ENCODE peak calls at places on chromosomes 12 and 14, in eight cellular contexts. Q, B, F, N, T, R, H and K are unnamed samples.

GRCh38 chr14:35335388-35336092 is 43.4 kb downstream of the PSMA6 start:
- ATAC-seq in Q (no peak), B (peak), F (peak), N (no peak), T (peak), R (peak), H (no peak), K (no peak)

GRCh38 chr12:54859502-54859901 is 5.2 kb downstream of the MUCL1 start:
- ATAC-seq in Q (no peak), B (no peak), F (no peak), N (no peak), T (no peak), R (no peak), H (no peak), K (no peak)

GRCh38 chr12:26940820-26941219 is 2.5 kb downstream of the FGFR1OP2 start:
- ATAC-seq in Q (no peak), B (no peak), F (no peak), N (peak), T (no peak), R (no peak), H (no peak), K (no peak)

GRCh38 chr12:113221997-113222729 is 899 bp downstream of the TPCN1 start:
- ATAC-seq in Q (no peak), B (no peak), F (no peak), N (no peak), T (peak), R (no peak), H (no peak), K (no peak)

GRCh38 chr12:71230542-71230941 is 72.7 kb upstream of the TSPAN8 start:
- ATAC-seq in Q (no peak), B (no peak), F (no peak), N (no peak), T (no peak), R (no peak), H (no peak), K (no peak)

GRCh38 chr14:70782361-70782760 is 27.0 kb downstream of the MAP3K9 start:
- ATAC-seq in Q (peak), B (peak), F (no peak), N (no peak), T (no peak), R (no peak), H (no peak), K (no peak)

GRCh38 chr12:103698752-103699540 is 111.9 kb downstream of the STAB2 start:
- ATAC-seq in Q (peak), B (peak), F (no peak), N (no peak), T (no peak), R (no peak), H (peak), K (peak)

GRCh38 chr14:79602742-79603141 is 608.6 kb downstream of the DIO2 start:
- ATAC-seq in Q (no peak), B (no peak), F (peak), N (no peak), T (no peak), R (no peak), H (no peak), K (no peak)

GRCh38 chr12:108495054-108495453 is 20.0 kb upstream of the FICD start:
- ATAC-seq in Q (no peak), B (peak), F (no peak), N (no peak), T (peak), R (no peak), H (no peak), K (no peak)

GRCh38 chr12:53425515-53426150 is 2.0 kb downstream of the AMHR2 start:
- ATAC-seq in Q (no peak), B (no peak), F (peak), N (no peak), T (peak), R (no peak), H (no peak), K (no peak)

GRCh38 chr12:26088999-26089398 is 35.8 kb downstream of the BHLHE41 start:
- ATAC-seq in Q (peak), B (no peak), F (no peak), N (no peak), T (no peak), R (no peak), H (no peak), K (no peak)

GRCh38 chr12:34124608-34125007 is 102.3 kb downstream of the ALG10 start:
- ATAC-seq in Q (no peak), B (no peak), F (no peak), N (no peak), T (no peak), R (no peak), H (no peak), K (no peak)

GRCh38 chr14:101880016-101880297 is 84.4 kb upstream of the DYNC1H1 start:
- ATAC-seq in Q (no peak), B (no peak), F (no peak), N (no peak), T (no peak), R (no peak), H (no peak), K (no peak)

GRCh38 chr12:76720068-76720467 is 43.8 kb upstream of the ZDHHC17 start:
- ATAC-seq in Q (no peak), B (peak), F (no peak), N (no peak), T (no peak), R (no peak), H (no peak), K (no peak)

GRCh38 chr12:52514471-52515318 is 5.5 kb downstream of the KRT5 start:
- ATAC-seq in Q (no peak), B (no peak), F (no peak), N (no peak), T (no peak), R (no peak), H (no peak), K (no peak)

GRCh38 chr12:10369557-10370150 is 20.2 kb downstream of the KLRK1 start:
- ATAC-seq in Q (no peak), B (no peak), F (no peak), N (peak), T (no peak), R (no peak), H (no peak), K (no peak)

GRCh38 chr12:28184378-28184777 is 5.9 kb upstream of the CCDC91 start:
- ATAC-seq in Q (no peak), B (no peak), F (no peak), N (no peak), T (no peak), R (no peak), H (no peak), K (no peak)

GRCh38 chr12:83739602-83740001 is 1052.9 kb downstream of the TMTC2 start:
- ATAC-seq in Q (no peak), B (no peak), F (no peak), N (no peak), T (no peak), R (no peak), H (peak), K (no peak)

GRCh38 chr14:90788031-90788430 is 28.2 kb downstream of the TTC7B start:
- ATAC-seq in Q (peak), B (no peak), F (no peak), N (no peak), T (peak), R (no peak), H (peak), K (peak)

GRCh38 chr12:130041983-130042812 is 120.1 kb upstream of the FZD10 start:
- ATAC-seq in Q (peak), B (peak), F (peak), N (no peak), T (peak), R (no peak), H (no peak), K (no peak)

GRCh38 chr12:54287316-54288157 is 7.0 kb downstream of the HNRNPA1 start:
- ATAC-seq in Q (no peak), B (peak), F (no peak), N (no peak), T (no peak), R (peak), H (no peak), K (no peak)

GRCh38 chr12:32946504-32947131 is 50.0 kb upstream of the PKP2 start:
- ATAC-seq in Q (no peak), B (no peak), F (no peak), N (no peak), T (no peak), R (no peak), H (no peak), K (no peak)

GRCh38 chr12:96343347-96343954 is 56.8 kb downstream of the CDK17 start:
- ATAC-seq in Q (no peak), B (no peak), F (no peak), N (peak), T (no peak), R (no peak), H (no peak), K (no peak)

GRCh38 chr14:40413146-40413545 is 980.9 kb upstream of the FBXO33 start:
- ATAC-seq in Q (no peak), B (no peak), F (no peak), N (no peak), T (no peak), R (no peak), H (no peak), K (no peak)

DNA sequence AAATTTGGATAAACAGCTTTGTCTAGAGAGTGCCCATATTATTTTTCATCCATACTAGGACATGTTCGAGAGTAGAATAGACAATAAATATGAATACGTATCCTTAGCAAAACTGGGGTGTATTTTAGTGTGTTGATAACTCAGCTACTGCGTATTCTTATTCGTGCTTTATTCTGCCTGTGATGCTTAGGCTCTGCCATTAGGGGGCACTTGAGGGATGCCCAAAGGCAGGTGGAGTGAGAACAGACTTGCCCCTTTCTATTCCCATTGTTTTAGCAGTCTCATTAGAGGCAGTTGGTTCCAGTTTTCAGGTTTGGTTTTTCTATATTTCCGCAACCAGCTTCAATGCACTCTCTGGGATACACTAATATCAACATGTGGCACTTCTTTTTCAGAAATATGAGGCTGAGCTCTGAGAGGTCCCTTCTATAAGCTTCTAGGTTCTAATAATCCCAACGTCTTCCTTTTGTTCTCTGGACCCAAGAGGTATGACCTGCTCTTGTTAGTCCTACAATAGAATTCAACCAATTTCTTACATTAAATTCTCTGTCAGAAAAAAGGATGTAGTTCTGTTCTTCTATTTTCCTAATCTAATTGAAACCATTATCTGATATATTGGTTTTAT is 985.7 kb upstream of the FBXO33 start:
- ATAC-seq in Q (peak), B (no peak), F (peak), N (no peak), T (peak), R (no peak), H (no peak), K (no peak)
- TF ChIP-seq CTCF in Q (peak), B (peak), F (peak), N (peak), T (peak), R (peak), H (peak), K (peak)

DNA sequence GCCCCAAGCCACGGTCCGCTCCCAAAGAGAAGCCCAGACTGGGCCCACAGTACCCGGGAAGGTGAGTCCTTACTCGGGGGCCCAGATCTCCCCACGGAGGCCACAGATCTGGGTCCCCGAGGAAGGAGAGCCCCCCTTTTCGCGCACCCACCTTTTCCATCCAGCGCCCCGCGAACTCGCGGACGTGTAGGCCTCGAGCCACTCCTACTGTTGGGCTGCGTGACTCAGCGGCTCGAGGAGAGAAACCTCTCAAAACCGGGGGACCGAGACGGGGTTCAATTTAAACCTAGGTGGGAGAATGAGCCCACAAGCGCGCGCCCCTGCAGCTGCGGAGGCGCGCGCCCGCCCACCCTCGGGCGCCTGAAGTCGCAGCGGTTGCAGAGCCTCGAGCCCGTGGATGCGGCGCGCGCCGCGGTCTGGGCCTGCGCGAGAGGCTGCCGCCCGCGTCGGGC is 6.3 kb downstream of the SIX6 start:
- ATAC-seq in Q (no peak), B (no peak), F (no peak), N (no peak), T (no peak), R (no peak), H (no peak), K (no peak)
- TF ChIP-seq CTCF in Q (peak), B (no peak), F (no peak), N (no peak), T (no peak), R (no peak), H (peak), K (no peak)

GRCh38 chr12:2959508-2960431 is 573 bp downstream of the TEAD4 start:
- ATAC-seq in Q (peak), B (peak), F (peak), N (no peak), T (peak), R (peak), H (peak), K (peak)

GRCh38 chr12:2959194-2959507 is at the start of gene TEAD4:
- ATAC-seq in Q (peak), B (peak), F (peak), N (no peak), T (peak), R (peak), H (peak), K (peak)

GRCh38 chr12:2958432-2959193 is 584 bp upstream of the TEAD4 start:
- ATAC-seq in Q (peak), B (peak), F (peak), N (no peak), T (peak), R (peak), H (peak), K (peak)

GRCh38 chr12:2955888-2956287 is 3.3 kb upstream of the TEAD4 start:
- ATAC-seq in Q (no peak), B (no peak), F (no peak), N (no peak), T (no peak), R (no peak), H (no peak), K (no peak)

GRCh38 chr12:2957816-2958431 is 1.3 kb upstream of the TEAD4 start:
- ATAC-seq in Q (no peak), B (peak), F (no peak), N (no peak), T (no peak), R (no peak), H (no peak), K (no peak)
- TF ChIP-seq CTCF in Q (no peak), B (no peak), F (no peak), N (no peak), T (no peak), R (no peak), H (no peak), K (no peak)

DNA sequence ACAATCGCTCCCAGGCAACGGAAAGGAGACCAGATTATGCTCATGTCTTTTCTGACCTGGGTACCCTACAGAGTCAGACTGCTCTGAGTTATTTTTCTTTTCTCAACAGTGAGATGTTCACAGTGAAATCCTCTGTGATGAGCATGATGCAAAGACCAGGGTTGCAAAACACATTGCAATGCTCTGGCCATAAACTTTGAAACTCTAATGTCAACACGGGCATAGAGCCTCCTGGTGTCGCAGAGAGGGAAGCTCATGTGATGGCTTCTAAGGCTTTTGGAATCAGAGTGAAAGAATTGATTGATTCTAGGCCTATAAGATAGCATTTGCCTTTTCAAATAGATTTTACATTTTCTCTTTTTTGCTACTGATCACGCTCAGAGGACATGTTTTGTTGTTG is 193.4 kb downstream of the RASSF9 start:
- ATAC-seq in Q (no peak), B (peak), F (no peak), N (no peak), T (peak), R (no peak), H (no peak), K (no peak)
- TF ChIP-seq CTCF in Q (no peak), B (no peak), F (no peak), N (no peak), T (peak), R (no peak), H (no peak), K (no peak)

DNA sequence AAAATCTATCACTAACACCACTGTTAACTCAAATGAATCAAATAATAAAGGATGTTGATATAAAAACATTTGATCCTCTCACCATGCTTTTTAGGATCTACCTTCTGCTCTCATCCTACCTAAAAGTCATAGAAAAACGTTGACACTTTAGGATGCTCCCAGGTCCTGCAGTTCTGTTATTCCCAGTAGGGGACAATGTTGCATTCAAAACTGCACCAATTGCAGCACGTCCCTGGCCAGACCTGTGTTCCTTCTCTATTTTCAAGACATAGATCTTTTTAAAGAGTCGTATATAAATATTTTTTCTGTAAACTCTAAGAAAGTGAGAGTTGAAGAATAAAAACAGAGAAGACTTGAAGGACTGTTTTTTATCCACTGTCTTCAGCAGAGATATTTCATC is 8.8 kb downstream of the AICDA start:
- ATAC-seq in Q (no peak), B (peak), F (no peak), N (no peak), T (no peak), R (no peak), H (no peak), K (no peak)
- TF ChIP-seq CTCF in Q (no peak), B (peak), F (no peak), N (no peak), T (no peak), R (peak), H (no peak), K (no peak)

GRCh38 chr14:58367296-58367695 is 28.4 kb upstream of the TOMM20L start:
- ATAC-seq in Q (no peak), B (no peak), F (peak), N (no peak), T (no peak), R (no peak), H (no peak), K (no peak)

GRCh38 chr14:58362798-58363412 is 32.8 kb upstream of the TOMM20L start:
- ATAC-seq in Q (peak), B (peak), F (peak), N (peak), T (peak), R (peak), H (no peak), K (no peak)
- TF ChIP-seq CTCF in Q (no peak), B (peak), F (no peak), N (no peak), T (peak), R (peak), H (peak), K (no peak)

DNA sequence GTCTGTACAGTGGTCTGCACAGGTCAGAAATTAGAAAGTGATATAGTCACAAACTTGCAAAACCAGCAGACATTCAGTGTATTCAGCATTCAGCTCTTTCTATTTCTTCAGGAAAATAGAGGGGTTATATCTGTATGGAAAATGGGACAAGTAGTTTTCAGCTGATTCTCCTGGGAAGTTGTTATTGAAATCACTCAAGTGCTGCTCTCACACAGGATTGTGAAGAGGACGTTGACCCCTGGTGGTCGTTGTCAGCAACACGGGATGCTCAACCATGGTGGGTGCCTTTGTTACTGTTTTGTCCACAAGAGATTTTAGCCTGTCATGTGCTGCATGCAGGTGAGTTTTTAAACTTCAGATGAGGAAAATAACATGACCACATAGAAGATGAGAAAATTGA is 981.8 kb downstream of the TMEM121 start:
- ATAC-seq in Q (no peak), B (no peak), F (no peak), N (no peak), T (no peak), R (no peak), H (no peak), K (no peak)
- TF ChIP-seq CTCF in Q (no peak), B (no peak), F (no peak), N (peak), T (no peak), R (no peak), H (no peak), K (no peak)

GRCh38 chr14:104715871-104716270 is 8.2 kb upstream of the ADSS1 start:
- ATAC-seq in Q (no peak), B (no peak), F (no peak), N (no peak), T (no peak), R (peak), H (no peak), K (no peak)

GRCh38 chr14:104712881-104713734 is 10.9 kb upstream of the ADSS1 start:
- ATAC-seq in Q (no peak), B (no peak), F (no peak), N (no peak), T (no peak), R (no peak), H (no peak), K (no peak)

GRCh38 chr14:104715416-104715815 is 8.6 kb upstream of the ADSS1 start:
- ATAC-seq in Q (no peak), B (no peak), F (no peak), N (no peak), T (no peak), R (no peak), H (no peak), K (no peak)

GRCh38 chr14:104714066-104714465 is 10.0 kb upstream of the ADSS1 start:
- ATAC-seq in Q (no peak), B (no peak), F (no peak), N (no peak), T (no peak), R (no peak), H (no peak), K (no peak)

DNA sequence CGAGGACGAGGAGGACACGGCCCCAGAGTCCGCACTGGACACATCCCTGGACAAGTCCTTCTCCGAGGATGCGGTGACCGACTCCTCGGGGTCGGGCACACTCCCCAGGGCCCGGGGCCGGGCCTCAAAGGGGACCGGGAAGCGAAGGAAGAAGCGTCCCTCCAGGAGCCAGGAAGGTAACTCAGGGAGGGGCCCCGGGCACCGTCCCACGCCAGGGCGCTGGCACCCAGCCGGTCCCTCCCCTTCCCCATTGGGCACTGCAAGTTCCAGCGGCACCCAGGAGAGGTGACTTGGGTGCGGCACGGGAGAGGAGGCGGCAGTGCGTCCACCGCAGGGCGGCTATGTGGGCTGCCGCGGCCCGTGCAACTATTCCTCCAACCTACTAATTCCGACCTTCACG is 9.3 kb upstream of the ADSS1 start:
- ATAC-seq in Q (no peak), B (no peak), F (no peak), N (no peak), T (no peak), R (no peak), H (no peak), K (no peak)
- TF ChIP-seq CTCF in Q (no peak), B (no peak), F (no peak), N (no peak), T (no peak), R (no peak), H (no peak), K (no peak)

GRCh38 chr12:65668981-65669695 is 155.1 kb upstream of the HMGA2 start:
- ATAC-seq in Q (no peak), B (no peak), F (no peak), N (no peak), T (no peak), R (no peak), H (no peak), K (no peak)
- TF ChIP-seq CTCF in Q (no peak), B (no peak), F (no peak), N (no peak), T (no peak), R (no peak), H (no peak), K (no peak)

GRCh38 chr14:76546426-76547221 is 170.7 kb downstream of the ESRRB start:
- ATAC-seq in Q (no peak), B (peak), F (no peak), N (no peak), T (peak), R (no peak), H (no peak), K (no peak)
- TF ChIP-seq CTCF in Q (no peak), B (peak), F (no peak), N (no peak), T (peak), R (peak), H (peak), K (peak)